ENCODE peak calls at places on chromosomes 3 and 15, in seven cellular contexts. One of them, this sample, is unnamed.

GRCh38 chr3:71210257-71211002 is 373.1 kb downstream of the FOXP1 start:
- DNase-seq in activated B cell treated with CpG ODN at 0.5 μM for 24 hours: no peak
- DNase-seq in IMR-90: peak
- DNase-seq in tibial nerve: no peak
- DNase-seq in neural crest cell: no peak
- DNase-seq in nephron progenitor cell: no peak
- DNase-seq in fibroblast of pulmonary artery: peak
- DNase-seq in this sample: no peak

GRCh38 chr3:42758126-42758525 is 14.9 kb downstream of the CCDC13 start:
- DNase-seq in activated B cell treated with CpG ODN at 0.5 μM for 24 hours: no peak
- DNase-seq in IMR-90: no peak
- DNase-seq in tibial nerve: no peak
- DNase-seq in neural crest cell: no peak
- DNase-seq in nephron progenitor cell: no peak
- DNase-seq in fibroblast of pulmonary artery: no peak
- DNase-seq in this sample: no peak

GRCh38 chr15:101173233-101174119 is 78.4 kb downstream of the CHSY1 start:
- DNase-seq in activated B cell treated with CpG ODN at 0.5 μM for 24 hours: no peak
- DNase-seq in IMR-90: no peak
- DNase-seq in tibial nerve: no peak
- DNase-seq in neural crest cell: no peak
- DNase-seq in nephron progenitor cell: no peak
- DNase-seq in fibroblast of pulmonary artery: no peak
- DNase-seq in this sample: no peak

GRCh38 chr3:86954751-86955150 is 36.2 kb downstream of the VGLL3 start:
- DNase-seq in activated B cell treated with CpG ODN at 0.5 μM for 24 hours: no peak
- DNase-seq in IMR-90: no peak
- DNase-seq in tibial nerve: no peak
- DNase-seq in neural crest cell: no peak
- DNase-seq in nephron progenitor cell: no peak
- DNase-seq in fibroblast of pulmonary artery: no peak
- DNase-seq in this sample: no peak

GRCh38 chr3:55718074-55718473 is 231.0 kb upstream of the WNT5A start:
- DNase-seq in activated B cell treated with CpG ODN at 0.5 μM for 24 hours: no peak
- DNase-seq in IMR-90: no peak
- DNase-seq in tibial nerve: no peak
- DNase-seq in neural crest cell: no peak
- DNase-seq in nephron progenitor cell: no peak
- DNase-seq in fibroblast of pulmonary artery: no peak
- DNase-seq in this sample: no peak

GRCh38 chr15:44490628-44491027 is 46.3 kb upstream of the EIF3J start:
- DNase-seq in activated B cell treated with CpG ODN at 0.5 μM for 24 hours: no peak
- DNase-seq in IMR-90: peak
- DNase-seq in tibial nerve: no peak
- DNase-seq in neural crest cell: no peak
- DNase-seq in nephron progenitor cell: no peak
- DNase-seq in fibroblast of pulmonary artery: no peak
- DNase-seq in this sample: no peak

GRCh38 chr3:131907809-131908208 is 127.0 kb downstream of the CPNE4 start:
- DNase-seq in activated B cell treated with CpG ODN at 0.5 μM for 24 hours: no peak
- DNase-seq in IMR-90: no peak
- DNase-seq in tibial nerve: no peak
- DNase-seq in neural crest cell: no peak
- DNase-seq in nephron progenitor cell: no peak
- DNase-seq in fibroblast of pulmonary artery: peak
- DNase-seq in this sample: no peak

GRCh38 chr15:94582368-94582767 is 351.0 kb downstream of the MCTP2 start:
- DNase-seq in activated B cell treated with CpG ODN at 0.5 μM for 24 hours: no peak
- DNase-seq in IMR-90: no peak
- DNase-seq in tibial nerve: no peak
- DNase-seq in neural crest cell: peak
- DNase-seq in nephron progenitor cell: peak
- DNase-seq in fibroblast of pulmonary artery: peak
- DNase-seq in this sample: no peak

GRCh38 chr3:47273564-47273963 is 9.0 kb downstream of the KIF9 start:
- DNase-seq in activated B cell treated with CpG ODN at 0.5 μM for 24 hours: no peak
- DNase-seq in IMR-90: no peak
- DNase-seq in tibial nerve: no peak
- DNase-seq in neural crest cell: no peak
- DNase-seq in nephron progenitor cell: no peak
- DNase-seq in fibroblast of pulmonary artery: no peak
- DNase-seq in this sample: no peak

GRCh38 chr3:172355836-172356235 is 92.4 kb downstream of the GHSR start:
- DNase-seq in activated B cell treated with CpG ODN at 0.5 μM for 24 hours: no peak
- DNase-seq in IMR-90: peak
- DNase-seq in tibial nerve: no peak
- DNase-seq in neural crest cell: no peak
- DNase-seq in nephron progenitor cell: no peak
- DNase-seq in fibroblast of pulmonary artery: peak
- DNase-seq in this sample: no peak

GRCh38 chr3:78165876-78166275 is 1126.0 kb downstream of the ROBO2 start:
- DNase-seq in activated B cell treated with CpG ODN at 0.5 μM for 24 hours: no peak
- DNase-seq in IMR-90: no peak
- DNase-seq in tibial nerve: no peak
- DNase-seq in neural crest cell: no peak
- DNase-seq in nephron progenitor cell: no peak
- DNase-seq in fibroblast of pulmonary artery: peak
- DNase-seq in this sample: no peak

GRCh38 chr3:105351821-105352220 is 14.9 kb upstream of the ALCAM start:
- DNase-seq in activated B cell treated with CpG ODN at 0.5 μM for 24 hours: no peak
- DNase-seq in IMR-90: peak
- DNase-seq in tibial nerve: no peak
- DNase-seq in neural crest cell: no peak
- DNase-seq in nephron progenitor cell: no peak
- DNase-seq in fibroblast of pulmonary artery: peak
- DNase-seq in this sample: no peak

GRCh38 chr3:197308591-197308990 is 10.2 kb upstream of the DLG1 start:
- DNase-seq in activated B cell treated with CpG ODN at 0.5 μM for 24 hours: no peak
- DNase-seq in IMR-90: peak
- DNase-seq in tibial nerve: no peak
- DNase-seq in neural crest cell: no peak
- DNase-seq in nephron progenitor cell: no peak
- DNase-seq in fibroblast of pulmonary artery: peak
- DNase-seq in this sample: no peak

GRCh38 chr3:59043391-59043790 is 6.4 kb downstream of the CFAP20DC start:
- DNase-seq in activated B cell treated with CpG ODN at 0.5 μM for 24 hours: no peak
- DNase-seq in IMR-90: no peak
- DNase-seq in tibial nerve: no peak
- DNase-seq in neural crest cell: no peak
- DNase-seq in nephron progenitor cell: no peak
- DNase-seq in fibroblast of pulmonary artery: no peak
- DNase-seq in this sample: no peak

GRCh38 chr3:155232605-155233004 is 60.9 kb downstream of the STRIT1 start:
- DNase-seq in activated B cell treated with CpG ODN at 0.5 μM for 24 hours: no peak
- DNase-seq in IMR-90: peak
- DNase-seq in tibial nerve: peak
- DNase-seq in neural crest cell: no peak
- DNase-seq in nephron progenitor cell: no peak
- DNase-seq in fibroblast of pulmonary artery: peak
- DNase-seq in this sample: no peak

GRCh38 chr3:129736070-129736469 is 129.6 kb upstream of the PLXND1 start:
- DNase-seq in activated B cell treated with CpG ODN at 0.5 μM for 24 hours: no peak
- DNase-seq in IMR-90: no peak
- DNase-seq in tibial nerve: no peak
- DNase-seq in neural crest cell: no peak
- DNase-seq in nephron progenitor cell: no peak
- DNase-seq in fibroblast of pulmonary artery: no peak
- DNase-seq in this sample: no peak

GRCh38 chr15:42107483-42107882 is 13.1 kb upstream of the PLA2G4D start:
- DNase-seq in activated B cell treated with CpG ODN at 0.5 μM for 24 hours: no peak
- DNase-seq in IMR-90: no peak
- DNase-seq in tibial nerve: no peak
- DNase-seq in neural crest cell: no peak
- DNase-seq in nephron progenitor cell: no peak
- DNase-seq in fibroblast of pulmonary artery: no peak
- DNase-seq in this sample: no peak

GRCh38 chr3:113614402-113614801 is 82.0 kb downstream of the USF3 start:
- DNase-seq in activated B cell treated with CpG ODN at 0.5 μM for 24 hours: no peak
- DNase-seq in IMR-90: no peak
- DNase-seq in tibial nerve: no peak
- DNase-seq in neural crest cell: no peak
- DNase-seq in nephron progenitor cell: no peak
- DNase-seq in fibroblast of pulmonary artery: peak
- DNase-seq in this sample: no peak

GRCh38 chr3:185732782-185733181 is 92.1 kb downstream of the IGF2BP2 start:
- DNase-seq in activated B cell treated with CpG ODN at 0.5 μM for 24 hours: no peak
- DNase-seq in IMR-90: peak
- DNase-seq in tibial nerve: no peak
- DNase-seq in neural crest cell: no peak
- DNase-seq in nephron progenitor cell: no peak
- DNase-seq in fibroblast of pulmonary artery: peak
- DNase-seq in this sample: no peak
- TF ChIP-seq CTCF in activated B cell treated with CpG ODN at 0.5 μM for 24 hours: no peak
- TF ChIP-seq CTCF in IMR-90: no peak
- TF ChIP-seq CTCF in tibial nerve: no peak
- TF ChIP-seq CTCF in neural crest cell: no peak
- TF ChIP-seq CTCF in nephron progenitor cell: no peak
- TF ChIP-seq CTCF in fibroblast of pulmonary artery: no peak
- TF ChIP-seq CTCF in this sample: no peak

GRCh38 chr3:57221883-57222282 is 5.6 kb upstream of the APPL1 start:
- DNase-seq in activated B cell treated with CpG ODN at 0.5 μM for 24 hours: no peak
- DNase-seq in IMR-90: peak
- DNase-seq in tibial nerve: no peak
- DNase-seq in neural crest cell: no peak
- DNase-seq in nephron progenitor cell: no peak
- DNase-seq in fibroblast of pulmonary artery: peak
- DNase-seq in this sample: no peak
- TF ChIP-seq CTCF in activated B cell treated with CpG ODN at 0.5 μM for 24 hours: no peak
- TF ChIP-seq CTCF in IMR-90: peak
- TF ChIP-seq CTCF in tibial nerve: no peak
- TF ChIP-seq CTCF in neural crest cell: peak
- TF ChIP-seq CTCF in nephron progenitor cell: no peak
- TF ChIP-seq CTCF in fibroblast of pulmonary artery: peak
- TF ChIP-seq CTCF in this sample: peak

DNA sequence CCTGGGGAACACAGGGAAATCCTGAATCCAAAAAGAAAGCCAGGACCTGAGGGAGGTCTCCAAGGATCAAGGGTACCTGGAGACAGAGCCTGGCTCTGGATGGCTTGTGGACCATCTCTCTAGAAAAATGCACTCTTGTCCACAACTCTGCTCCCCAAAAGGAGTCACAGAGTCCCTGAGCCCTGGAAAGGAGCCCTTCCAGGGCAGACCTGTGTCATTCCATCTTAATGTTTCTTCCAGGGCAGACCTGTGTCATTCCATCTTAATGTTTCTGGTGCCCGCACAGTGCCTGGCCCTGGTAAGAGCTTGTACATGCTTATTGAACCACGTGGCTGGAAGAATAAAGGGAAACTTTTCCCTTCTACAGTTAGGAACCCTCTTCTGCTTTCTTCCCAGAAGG is 35.5 kb upstream of the SLCO2A1 start:
- DNase-seq in activated B cell treated with CpG ODN at 0.5 μM for 24 hours: no peak
- DNase-seq in IMR-90: no peak
- DNase-seq in tibial nerve: no peak
- DNase-seq in neural crest cell: no peak
- DNase-seq in nephron progenitor cell: no peak
- DNase-seq in fibroblast of pulmonary artery: no peak
- DNase-seq in this sample: no peak
- TF ChIP-seq CTCF in activated B cell treated with CpG ODN at 0.5 μM for 24 hours: no peak
- TF ChIP-seq CTCF in IMR-90: no peak
- TF ChIP-seq CTCF in tibial nerve: no peak
- TF ChIP-seq CTCF in neural crest cell: no peak
- TF ChIP-seq CTCF in nephron progenitor cell: no peak
- TF ChIP-seq CTCF in fibroblast of pulmonary artery: no peak
- TF ChIP-seq CTCF in this sample: no peak

GRCh38 chr3:177483182-177483967 is 286.1 kb upstream of the TBL1XR1 start:
- DNase-seq in activated B cell treated with CpG ODN at 0.5 μM for 24 hours: no peak
- DNase-seq in IMR-90: no peak
- DNase-seq in tibial nerve: no peak
- DNase-seq in neural crest cell: no peak
- DNase-seq in nephron progenitor cell: no peak
- DNase-seq in fibroblast of pulmonary artery: no peak
- DNase-seq in this sample: no peak
- TF ChIP-seq CTCF in activated B cell treated with CpG ODN at 0.5 μM for 24 hours: no peak
- TF ChIP-seq CTCF in IMR-90: peak
- TF ChIP-seq CTCF in tibial nerve: no peak
- TF ChIP-seq CTCF in neural crest cell: peak
- TF ChIP-seq CTCF in nephron progenitor cell: no peak
- TF ChIP-seq CTCF in fibroblast of pulmonary artery: peak
- TF ChIP-seq CTCF in this sample: peak

DNA sequence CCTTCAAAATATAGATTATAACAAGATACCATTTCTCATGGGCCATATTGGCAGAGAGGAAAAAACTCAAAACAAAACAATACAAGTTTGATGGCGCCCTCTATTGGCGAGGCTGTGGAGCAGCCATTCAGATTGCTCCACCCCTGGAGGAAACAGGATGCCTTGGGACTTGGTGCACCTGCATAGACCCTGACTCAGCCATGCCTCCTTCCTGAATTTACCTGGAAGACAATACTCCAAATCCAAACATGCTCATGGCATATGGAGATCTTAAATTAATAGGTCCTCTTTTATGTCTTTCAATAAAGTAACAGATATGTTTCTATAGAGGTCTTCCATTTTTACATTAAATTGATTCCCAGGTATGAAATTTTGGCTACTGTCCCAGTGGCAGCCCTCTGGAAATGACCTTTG is 90.0 kb downstream of the APBA2 start:
- DNase-seq in activated B cell treated with CpG ODN at 0.5 μM for 24 hours: no peak
- DNase-seq in IMR-90: peak
- DNase-seq in tibial nerve: no peak
- DNase-seq in neural crest cell: peak
- DNase-seq in nephron progenitor cell: peak
- DNase-seq in fibroblast of pulmonary artery: peak
- DNase-seq in this sample: peak
- TF ChIP-seq CTCF in activated B cell treated with CpG ODN at 0.5 μM for 24 hours: no peak
- TF ChIP-seq CTCF in IMR-90: peak
- TF ChIP-seq CTCF in tibial nerve: peak
- TF ChIP-seq CTCF in neural crest cell: peak
- TF ChIP-seq CTCF in nephron progenitor cell: peak
- TF ChIP-seq CTCF in fibroblast of pulmonary artery: peak
- TF ChIP-seq CTCF in this sample: peak

GRCh38 chr3:32684800-32685603 is at the start of gene CNOT10:
- DNase-seq in activated B cell treated with CpG ODN at 0.5 μM for 24 hours: peak
- DNase-seq in IMR-90: peak
- DNase-seq in tibial nerve: peak
- DNase-seq in neural crest cell: peak
- DNase-seq in nephron progenitor cell: peak
- DNase-seq in fibroblast of pulmonary artery: peak
- DNase-seq in this sample: peak
- TF ChIP-seq CTCF in activated B cell treated with CpG ODN at 0.5 μM for 24 hours: no peak
- TF ChIP-seq CTCF in IMR-90: no peak
- TF ChIP-seq CTCF in tibial nerve: peak
- TF ChIP-seq CTCF in neural crest cell: peak
- TF ChIP-seq CTCF in nephron progenitor cell: no peak
- TF ChIP-seq CTCF in fibroblast of pulmonary artery: no peak
- TF ChIP-seq CTCF in this sample: no peak

GRCh38 chr3:57335273-57335938 is 42.9 kb upstream of the ASB14 start:
- DNase-seq in activated B cell treated with CpG ODN at 0.5 μM for 24 hours: no peak
- DNase-seq in IMR-90: no peak
- DNase-seq in tibial nerve: no peak
- DNase-seq in neural crest cell: no peak
- DNase-seq in nephron progenitor cell: no peak
- DNase-seq in fibroblast of pulmonary artery: no peak
- DNase-seq in this sample: no peak

DNA sequence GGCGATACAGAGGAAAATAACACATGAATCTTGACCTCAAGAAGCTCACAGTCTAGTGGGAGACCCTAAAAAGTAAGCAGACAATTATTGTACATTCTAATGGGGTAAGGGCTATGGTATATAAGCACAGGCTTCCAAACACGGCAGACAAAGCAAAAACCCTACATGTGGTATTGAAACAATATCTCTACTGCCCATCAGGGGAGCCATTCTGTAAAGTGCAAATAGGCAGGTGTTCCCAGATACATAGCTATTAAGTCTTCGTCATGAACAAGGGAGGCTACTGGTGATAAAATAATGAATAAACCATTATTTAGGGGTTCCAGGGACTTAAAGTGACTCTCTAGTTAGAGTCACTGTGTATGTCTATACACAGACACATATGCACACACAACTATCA is 38.6 kb upstream of the ASB14 start:
- DNase-seq in activated B cell treated with CpG ODN at 0.5 μM for 24 hours: no peak
- DNase-seq in IMR-90: no peak
- DNase-seq in tibial nerve: no peak
- DNase-seq in neural crest cell: no peak
- DNase-seq in nephron progenitor cell: no peak
- DNase-seq in fibroblast of pulmonary artery: no peak
- DNase-seq in this sample: no peak
- TF ChIP-seq CTCF in activated B cell treated with CpG ODN at 0.5 μM for 24 hours: no peak
- TF ChIP-seq CTCF in IMR-90: no peak
- TF ChIP-seq CTCF in tibial nerve: no peak
- TF ChIP-seq CTCF in neural crest cell: peak
- TF ChIP-seq CTCF in nephron progenitor cell: no peak
- TF ChIP-seq CTCF in fibroblast of pulmonary artery: no peak
- TF ChIP-seq CTCF in this sample: no peak